ENCODE peak calls at places on chromosome 1, in four cellular contexts. G, U, K and Z are unnamed samples.

GRCh38 chr1:159923203-159924024 is 1.9 kb downstream of the TAGLN2 start:
- DNase-seq in G (peak; percentile 54), K (no peak), U (peak; percentile 94), Z (peak; percentile 89)

GRCh38 chr1:100943533-100943932 is 47.6 kb downstream of the SLC30A7 start:
- DNase-seq in G (no peak), K (no peak), U (no peak), Z (no peak)

GRCh38 chr1:102879439-102879993 is 228.8 kb downstream of the COL11A1 start:
- DNase-seq in G (no peak), U (no peak), K (no peak), Z (no peak)

GRCh38 chr1:17886838-17887441 is 131.8 kb downstream of the ACTL8 start:
- DNase-seq in U (no peak), K (peak; percentile 39), G (no peak), Z (no peak)

GRCh38 chr1:157682710-157683437 is 17.7 kb downstream of the FCRL3 start:
- DNase-seq in K (no peak), U (no peak), G (no peak), Z (no peak)

GRCh38 chr1:229271448-229272120 is 673 bp downstream of the RAB4A start:
- DNase-seq in U (peak; percentile 28), G (peak; percentile 52), K (no peak), Z (peak; percentile 34)

GRCh38 chr1:53949023-53949611 is 3.0 kb downstream of the LRRC42 start:
- DNase-seq in U (no peak), K (peak; percentile 50), G (peak; percentile 43), Z (no peak)

GRCh38 chr1:181817091-181817490 is 244.4 kb downstream of the ZNF648 start:
- DNase-seq in U (no peak), G (no peak), K (no peak), Z (no peak)

GRCh38 chr1:48526045-48526714 is 54.2 kb upstream of the SPATA6 start:
- DNase-seq in G (no peak), K (no peak), U (no peak), Z (no peak)

GRCh38 chr1:23436520-23437354 is 12.2 kb upstream of the TCEA3 start:
- DNase-seq in U (peak; percentile 21), G (peak; percentile 52), K (peak; percentile 87), Z (no peak)